ENCODE peak calls at places on chromosome 4, in ten cellular contexts. W, V, G, D, O, Y, U, R, A and N are unnamed samples.

GRCh38 chr4:150001815-150002214 is 76.4 kb upstream of the DCLK2 start:
- DNase-seq in W (no peak), V (peak; percentile 57), G (no peak), D (no peak), O (no peak), Y (no peak), U (no peak), R (no peak), A (no peak), N (no peak)

GRCh38 chr4:170242471-170242870 is 152.7 kb upstream of the AADAT start:
- DNase-seq in W (no peak), V (no peak), G (no peak), D (no peak), O (no peak), Y (no peak), U (no peak), R (no peak), A (no peak), N (no peak)

GRCh38 chr4:75786526-75786925 is 62.1 kb downstream of the USO1 start:
- DNase-seq in W (no peak), V (no peak), G (no peak), D (no peak), O (no peak), Y (no peak), U (no peak), R (no peak), A (no peak), N (no peak)

GRCh38 chr4:73730292-73730691 is 10.1 kb upstream of the CXCL8 start:
- DNase-seq in W (no peak), V (peak; percentile 48), G (no peak), D (no peak), O (no peak), Y (no peak), U (no peak), R (no peak), A (no peak), N (no peak)

GRCh38 chr4:186514271-186514950 is 41.0 kb downstream of the MTNR1A start:
- DNase-seq in W (no peak), V (peak; percentile 1), G (no peak), D (no peak), O (no peak), Y (no peak), U (no peak), R (no peak), A (no peak), N (no peak)

GRCh38 chr4:81162752-81163458 is 52.1 kb downstream of the PRKG2 start:
- DNase-seq in W (no peak), V (no peak), G (no peak), D (no peak), O (no peak), Y (no peak), U (no peak), R (no peak), A (no peak), N (no peak)

GRCh38 chr4:159146007-159146330 is 43.1 kb downstream of the RAPGEF2 start:
- DNase-seq in W (no peak), V (no peak), G (no peak), D (no peak), O (no peak), Y (no peak), U (no peak), R (no peak), A (no peak), N (no peak)

GRCh38 chr4:8199594-8200301 is 658 bp downstream of the SH3TC1 start:
- DNase-seq in W (no peak), V (no peak), G (no peak), D (no peak), O (no peak), Y (no peak), U (no peak), R (no peak), A (peak; percentile 46), N (no peak)

GRCh38 chr4:22962186-22962786 is 269.5 kb downstream of the GBA3 start:
- DNase-seq in W (no peak), V (peak; percentile 6), G (no peak), D (no peak), O (no peak), Y (no peak), U (no peak), R (no peak), A (peak; percentile 44), N (no peak)

GRCh38 chr4:159268607-159269006 is 165.7 kb downstream of the RAPGEF2 start:
- DNase-seq in W (no peak), V (no peak), G (no peak), D (no peak), O (no peak), Y (no peak), U (no peak), R (no peak), A (no peak), N (no peak)

GRCh38 chr4:183721207-183722081 is 62.4 kb downstream of the TRAPPC11 start:
- DNase-seq in W (no peak), V (peak; percentile 89), G (peak; percentile 74), D (peak; percentile 87), O (peak; percentile 6), Y (peak; percentile 80), U (no peak), R (peak; percentile 74), A (peak; percentile 74), N (no peak)

GRCh38 chr4:80192937-80193336 is 4.4 kb upstream of the PRDM8 start:
- DNase-seq in W (no peak), V (no peak), G (no peak), D (no peak), O (no peak), Y (no peak), U (no peak), R (no peak), A (no peak), N (peak; percentile 70)

GRCh38 chr4:122903766-122904165 is 18.6 kb downstream of the NUDT6 start:
- DNase-seq in W (no peak), V (no peak), G (no peak), D (no peak), O (no peak), Y (no peak), U (no peak), R (no peak), A (no peak), N (no peak)

GRCh38 chr4:1411436-1412375 is 5.5 kb upstream of the NKX1-1 start:
- DNase-seq in W (peak; percentile 44), V (no peak), G (no peak), D (no peak), O (no peak), Y (no peak), U (no peak), R (peak; percentile 44), A (no peak), N (no peak)

GRCh38 chr4:5018096-5018495 is 1.2 kb downstream of the CYTL1 start:
- DNase-seq in W (no peak), V (peak; percentile 11), G (no peak), D (no peak), O (no peak), Y (no peak), U (no peak), R (no peak), A (no peak), N (no peak)

GRCh38 chr4:48173055-48173991 is 39.3 kb upstream of the TXK start:
- DNase-seq in W (no peak), V (peak; percentile 53), G (no peak), D (no peak), O (no peak), Y (no peak), U (no peak), R (no peak), A (no peak), N (peak; percentile 36)

GRCh38 chr4:149768477-149768876 is 47.2 kb downstream of the IQCM start:
- DNase-seq in W (no peak), V (no peak), G (no peak), D (no peak), O (no peak), Y (no peak), U (no peak), R (no peak), A (no peak), N (no peak)

GRCh38 chr4:78137538-78137937 is 80.4 kb downstream of the FRAS1 start:
- DNase-seq in W (no peak), V (no peak), G (no peak), D (no peak), O (no peak), Y (no peak), U (no peak), R (no peak), A (no peak), N (no peak)

DNA sequence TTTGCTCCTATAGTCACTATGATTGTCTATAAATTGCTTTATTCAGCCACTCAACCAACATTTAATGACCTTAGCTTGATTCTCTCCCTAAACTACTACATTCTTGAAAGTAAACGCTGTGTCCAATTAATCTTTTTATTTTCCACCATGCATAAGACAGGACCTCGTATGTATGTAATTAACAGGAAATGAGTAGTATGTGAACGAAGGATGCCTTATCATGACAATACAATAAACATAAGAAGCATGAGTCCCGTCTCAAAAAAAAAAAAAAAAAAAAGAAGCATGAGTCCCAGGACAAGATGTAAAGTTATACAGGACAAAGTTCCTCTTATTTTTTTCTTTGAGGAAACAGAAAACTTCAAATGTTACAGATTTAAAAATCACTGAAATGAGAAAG is 92.5 kb downstream of the PPP3CA start:
- DNase-seq in W (no peak), V (no peak), G (no peak), D (no peak), O (no peak), Y (no peak), U (no peak), R (no peak), A (no peak), N (no peak)
- H3K27ac ChIP-seq in W (no peak overlapping the region), V (no peak overlapping the region), G (no peak overlapping the region), D (no peak overlapping the region), O (no peak overlapping the region), Y (no peak overlapping the region), U (no peak overlapping the region), R (no peak overlapping the region), A (no peak overlapping the region), N (no peak overlapping the region)

GRCh38 chr4:132614682-132615081 is 534.4 kb upstream of the PCDH10 start:
- DNase-seq in W (no peak), V (no peak), G (no peak), D (no peak), O (no peak), Y (no peak), U (no peak), R (no peak), A (no peak), N (no peak)
- TF ChIP-seq CTCF in W (no peak), V (no peak), G (no peak), D (no peak), O (no peak), Y (no peak), U (no peak), R (peak; percentile 68), A (peak; percentile 41), N (peak; percentile 53)

GRCh38 chr4:124785645-124786044 is 73.1 kb upstream of the ANKRD50 start:
- DNase-seq in W (no peak), V (no peak), G (no peak), D (no peak), O (no peak), Y (no peak), U (no peak), R (no peak), A (no peak), N (no peak)
- H3K9me3 ChIP-seq in W (no peaks in the 10 kb centered on the region), V (no peaks in the 10 kb centered on the region), G (no peaks in the 10 kb centered on the region), D (no peaks in the 10 kb centered on the region), O (no peaks in the 10 kb centered on the region), Y (no peaks in the 10 kb centered on the region), U (no peaks in the 10 kb centered on the region), R (no peaks in the 10 kb centered on the region), A (no peaks in the 10 kb centered on the region), N (no peaks in the 10 kb centered on the region)

DNA sequence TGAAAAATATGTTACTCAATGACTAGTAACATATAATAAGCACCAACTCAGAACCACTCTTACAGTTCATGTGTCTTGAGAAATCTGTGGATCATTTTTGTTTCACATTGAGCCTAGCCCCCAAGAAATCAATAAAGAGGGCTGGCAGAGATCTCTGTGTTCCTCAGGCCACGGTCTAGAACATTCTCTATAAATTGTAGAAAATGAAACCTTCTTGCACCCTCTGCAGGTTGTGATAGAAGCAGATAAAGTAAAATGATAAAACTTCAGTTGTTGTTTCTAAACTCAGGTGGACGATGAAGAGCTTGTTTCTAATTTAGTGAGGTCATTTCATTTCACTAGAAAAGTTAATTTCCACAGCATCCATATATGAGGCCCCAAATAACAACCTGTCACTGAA is 182.7 kb downstream of the KIT start:
- DNase-seq in W (no peak), V (no peak), G (no peak), D (no peak), O (no peak), Y (no peak), U (no peak), R (no peak), A (peak; percentile 19), N (no peak)
- H3K27ac ChIP-seq in W (no peak overlapping the region), V (no peak overlapping the region), G (no peak overlapping the region), D (no peak overlapping the region), O (no peak overlapping the region), Y (no peak overlapping the region), U (no peak overlapping the region), R (no peak overlapping the region), A (no peak overlapping the region), N (no peak overlapping the region)